ENCODE peak calls at places on chromosomes 13 and 19, in six cellular contexts. Q is MM.1S, K is SK-N-SH, O is GM23338, H is GM23248, A is PC-3. B is an unnamed sample. For H3K9me2 and H3F3A, the result is how much of the 10 kb centered on the place peaks cover.

GRCh38 chr13:112525306-112525945 is 62.5 kb downstream of the TUBGCP3 start:
- DNase-seq in A (peak), H (peak), Q (no peak), O (no peak), K (no peak), B (no peak)

GRCh38 chr19:33517922-33518321 is 3.7 kb downstream of the PEPD start:
- DNase-seq in Q (no peak), H (no peak), O (no peak), K (no peak), A (no peak), B (no peak)

GRCh38 chr19:34430738-34431625 is 2.8 kb downstream of the UBA2 start:
- DNase-seq in H (peak), K (peak), Q (peak), A (peak), O (peak), B (no peak)

GRCh38 chr19:55284405-55285058 is 735 bp downstream of the BRSK1 start:
- DNase-seq in Q (no peak), K (peak), A (no peak), H (no peak), O (peak), B (no peak)

GRCh38 chr19:3075605-3076431 is 13.5 kb upstream of the TLE5 start:
- DNase-seq in O (peak), K (peak), A (peak), Q (peak), H (peak), B (peak)

GRCh38 chr19:49019242-49019932 is 2.5 kb upstream of the LHB start:
- DNase-seq in A (peak), Q (no peak), H (peak), K (peak), O (peak), B (peak)

GRCh38 chr19:42057856-42058255 is 12.2 kb downstream of the GRIK5 start:
- DNase-seq in O (no peak), K (no peak), A (no peak), Q (no peak), H (no peak), B (no peak)

GRCh38 chr19:3743486-3743885 is 18.0 kb downstream of the APBA3 start:
- DNase-seq in K (no peak), H (peak), A (no peak), O (peak), Q (no peak), B (no peak)

GRCh38 chr13:21595546-21595822 is 8.5 kb downstream of the MICU2 start:
- DNase-seq in O (no peak), H (no peak), A (no peak), K (no peak), Q (no peak), B (no peak)

GRCh38 chr13:32048816-32049215 is 17.2 kb downstream of the FRY start:
- DNase-seq in H (peak), Q (no peak), K (peak), O (no peak), A (peak), B (peak)

GRCh38 chr13:114065926-114066774 is 66.3 kb downstream of the RASA3 start:
- DNase-seq in K (no peak), O (no peak), Q (peak), A (no peak), H (peak), B (no peak)

GRCh38 chr19:16379521-16380313 is 55.1 kb downstream of the KLF2 start:
- DNase-seq in H (no peak), O (no peak), K (no peak), Q (no peak), A (no peak), B (no peak)

GRCh38 chr19:38898788-38899446 is 501 bp downstream of the SIRT2 start:
- DNase-seq in H (peak), Q (no peak), O (peak), A (peak), K (no peak), B (no peak)

GRCh38 chr19:30393729-30394480 is 21.7 kb downstream of the ZNF536 start:
- DNase-seq in H (no peak), O (no peak), K (no peak), A (no peak), Q (no peak), B (no peak)

GRCh38 chr19:51094696-51095279 is 12.1 kb upstream of the KLK14 start:
- DNase-seq in A (peak), H (peak), K (peak), O (peak), Q (no peak), B (peak)

GRCh38 chr13:39417643-39418042 is 185.3 kb downstream of the LHFPL6 start:
- DNase-seq in Q (no peak), K (no peak), H (peak), A (peak), O (peak), B (peak)

GRCh38 chr19:35430382-35431146 is 17.5 kb upstream of the FFAR2 start:
- DNase-seq in H (no peak), K (no peak), A (no peak), O (no peak), Q (no peak), B (no peak)

GRCh38 chr13:44653261-44653660 is 77.1 kb upstream of the TSC22D1 start:
- DNase-seq in O (no peak), H (peak), Q (no peak), K (no peak), A (no peak), B (peak)

GRCh38 chr13:111531505-111531904 is 211.1 kb downstream of the TEX29 start:
- DNase-seq in H (peak), K (no peak), Q (no peak), A (peak), O (no peak), B (no peak)

GRCh38 chr19:38247126-38247525 is 9.0 kb downstream of the PPP1R14A start:
- DNase-seq in O (no peak), H (peak), A (no peak), K (no peak), Q (no peak), B (no peak)

GRCh38 chr13:112583592-112584277 is 4.2 kb downstream of the TUBGCP3 start:
- DNase-seq in H (no peak), O (no peak), K (no peak), Q (no peak), A (no peak), B (no peak)

GRCh38 chr13:62014299-62014698 is 598.6 kb upstream of the PCDH20 start:
- DNase-seq in A (peak), O (peak), H (no peak), Q (no peak), K (peak), B (no peak)

GRCh38 chr13:33639158-33639557 is 178.8 kb upstream of the RFC3 start:
- DNase-seq in A (no peak), K (no peak), O (no peak), Q (no peak), H (peak), B (no peak)

GRCh38 chr13:35693142-35693784 is 216.8 kb upstream of the MAB21L1 start:
- DNase-seq in K (no peak), H (no peak), A (no peak), O (no peak), Q (no peak), B (no peak)

GRCh38 chr13:99930925-99931324 is 40.6 kb downstream of the ZIC5 start:
- DNase-seq in K (no peak), A (no peak), Q (no peak), O (no peak), H (no peak), B (no peak)

GRCh38 chr13:63586467-63586866 is 2170.8 kb upstream of the PCDH20 start:
- DNase-seq in Q (no peak), A (no peak), K (no peak), O (no peak), H (no peak), B (no peak)

GRCh38 chr13:76148926-76149325 is 512.8 kb downstream of the LMO7 start:
- DNase-seq in A (peak), Q (no peak), K (no peak), O (no peak), H (peak), B (no peak)

GRCh38 chr19:5298502-5298901 is 42.1 kb downstream of the PTPRS start:
- DNase-seq in K (no peak), A (peak), O (no peak), Q (no peak), H (no peak), B (peak)

GRCh38 chr19:21505459-21506393 is at the start of gene ZNF429:
- DNase-seq in H (peak), O (peak), Q (peak), K (peak), A (peak), B (peak)

GRCh38 chr19:33350538-33351309 is 22.8 kb upstream of the CEBPG start:
- DNase-seq in H (peak), A (peak), Q (no peak), O (no peak), K (no peak), B (peak)

GRCh38 chr19:246551-246950 is 44.7 kb downstream of the PLPP2 start:
- DNase-seq in A (no peak), Q (no peak), H (no peak), K (peak), O (peak), B (no peak)

GRCh38 chr13:49625392-49626137 is 2.7 kb upstream of the ARL11 start:
- DNase-seq in K (no peak), H (no peak), A (no peak), O (no peak), Q (no peak), B (peak)

GRCh38 chr19:459724-460511 is 915 bp downstream of the SHC2 start:
- DNase-seq in K (peak), Q (no peak), A (peak), H (peak), O (peak), B (peak)

GRCh38 chr19:17246681-17247425 is 1.1 kb upstream of the NR2F6 start:
- DNase-seq in O (peak), A (no peak), Q (no peak), H (peak), K (peak), B (no peak)

GRCh38 chr13:45879666-45880065 is 28.1 kb upstream of the SIAH3 start:
- DNase-seq in O (peak), Q (no peak), K (no peak), A (peak), H (no peak), B (no peak)

GRCh38 chr13:53336441-53337160 is 308.0 kb downstream of the OLFM4 start:
- DNase-seq in H (no peak), Q (no peak), K (no peak), A (no peak), O (no peak), B (no peak)

GRCh38 chr19:7468840-7469239 is 20.0 kb downstream of the PEX11G start:
- DNase-seq in O (no peak), A (no peak), K (no peak), H (no peak), Q (no peak), B (no peak)

GRCh38 chr19:18967358-18968146 is 26.5 kb upstream of the HOMER3 start:
- DNase-seq in H (peak), A (peak), K (no peak), O (peak), Q (no peak), B (peak)

GRCh38 chr13:113275387-113275786 is 21.7 kb upstream of the LAMP1 start:
- DNase-seq in Q (peak), A (peak), H (peak), K (peak), O (peak), B (peak)

DNA sequence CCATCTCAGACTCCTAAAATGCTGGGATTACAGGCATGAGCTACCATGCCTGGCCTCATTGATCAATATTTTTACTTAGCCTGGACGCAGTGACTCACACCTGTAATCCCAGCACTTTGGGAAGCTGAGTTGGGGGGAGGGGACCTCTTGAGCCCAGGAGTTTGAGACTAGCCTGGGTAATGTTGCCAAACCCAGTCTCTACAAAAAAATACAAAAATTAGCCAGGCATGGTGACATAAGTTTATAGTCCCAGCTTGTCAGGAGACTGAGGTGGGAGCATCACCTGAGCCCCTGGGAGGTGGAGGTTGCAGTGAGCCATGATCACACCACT is 1.9 kb downstream of the SAE1 start:
- DNase-seq in O (no peak), Q (no peak), H (no peak), A (peak), K (no peak), B (no peak)
- H3K4me3 ChIP-seq in O (peak), Q (peak), H (peak), A (peak), K (no peak), B (peak)

DNA sequence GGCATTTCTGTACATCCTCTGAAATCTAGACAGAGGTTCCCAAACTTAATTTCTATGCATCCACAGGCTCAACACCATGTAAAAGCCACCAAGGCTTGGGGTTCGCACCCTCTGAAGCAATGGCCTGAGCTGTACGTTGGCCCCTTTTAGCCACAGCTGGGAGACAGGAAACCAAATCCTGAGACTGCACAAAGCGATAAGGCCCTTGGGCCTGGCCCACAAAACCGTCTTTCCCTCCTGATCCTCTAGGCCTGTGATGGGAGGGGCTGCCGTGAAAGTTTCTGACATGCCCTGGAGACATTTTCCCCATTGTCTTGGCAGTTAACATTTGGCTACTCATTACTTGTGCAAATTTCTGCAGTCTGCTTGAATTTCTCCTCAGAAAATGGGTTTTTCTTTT is 766.4 kb downstream of the GPC5 start:
- DNase-seq in K (no peak), Q (no peak), A (no peak), O (peak), H (no peak), B (no peak)
- H3K9me2 ChIP-seq in K (under half), Q (under half), A (under half), O (under half), H (under half), B (under half)

DNA sequence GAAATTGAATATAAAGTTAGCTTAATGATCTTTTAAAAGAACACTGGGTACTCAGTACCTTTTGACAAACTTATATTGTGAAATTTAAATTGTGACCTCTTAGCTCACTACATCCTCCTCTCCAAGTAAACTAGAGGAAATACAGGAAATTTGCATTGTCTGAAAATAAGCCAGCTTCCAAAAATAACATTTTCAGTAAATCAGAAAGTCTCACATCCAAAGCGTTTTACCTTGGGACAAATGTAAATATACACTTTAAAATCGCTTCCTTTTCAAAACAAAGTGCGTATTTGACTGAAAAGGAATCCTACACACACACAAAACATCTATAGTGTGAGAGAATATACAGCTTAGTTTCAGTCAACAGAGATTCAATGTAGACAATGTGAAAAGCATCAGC is 2.1 kb upstream of the EFNB2 start:
- DNase-seq in O (no peak), H (no peak), Q (no peak), K (no peak), A (no peak), B (no peak)
- H3F3A ChIP-seq in O (under half), H (under half), Q (under half), K (under half), A (under half), B (under half)

GRCh38 chr19:10332158-10332964 is 968 bp downstream of the RAVER1 start:
- DNase-seq in H (peak), K (no peak), A (no peak), O (no peak), Q (no peak), B (no peak)
- H3K4me3 ChIP-seq in H (peak), K (peak), A (peak), O (peak), Q (peak), B (peak)

GRCh38 chr13:41716236-41716635 is 244.7 kb downstream of the VWA8 start:
- DNase-seq in H (no peak), Q (no peak), A (no peak), O (no peak), K (no peak), B (no peak)
- H3K9me2 ChIP-seq in H (under half), Q (under half), A (under half), O (under half), K (under half), B (under half)

DNA sequence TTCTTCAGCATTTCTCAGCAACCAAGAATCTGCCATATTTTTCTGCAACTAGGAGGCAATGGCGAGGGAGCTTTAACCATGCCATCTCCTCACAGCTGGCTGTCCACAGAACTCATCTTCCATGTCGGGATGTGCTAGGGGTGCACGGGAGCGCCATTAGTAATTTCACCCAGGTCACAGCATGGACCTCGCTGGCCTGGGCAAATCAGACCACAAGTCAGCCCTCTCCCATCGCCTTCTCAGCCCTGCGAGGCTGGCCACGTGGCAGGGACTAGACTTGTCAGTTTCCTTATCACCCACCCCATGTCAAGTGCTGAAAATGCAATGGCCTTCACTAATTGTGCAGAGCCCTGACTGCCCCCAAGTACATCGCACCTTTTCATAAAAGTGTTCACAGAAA is 15.7 kb downstream of the COL4A1 start:
- DNase-seq in H (no peak), A (no peak), Q (no peak), K (no peak), O (no peak), B (no peak)
- H3F3A ChIP-seq in H (under half), A (under half), Q (under half), K (under half), O (under half), B (under half)